ENCODE peak calls at places on chromosome 7, in five cellular contexts. One of them, this sample, is unnamed.

GRCh38 chr7:10483671-10484070 is 490.0 kb upstream of the PHF14 start:
- DNase-seq in NCI-H345: no peak
- DNase-seq in NCI-H2081: no peak
- DNase-seq in stimulated activated CD4-positive, alpha-beta T cell treated with anti-CD3 and anti-CD28 coated beads, Interleukin-1b, Interleukin-23, amount 100 ng/mL, for 48 hours: no peak
- DNase-seq in activated T-cell treated with anti-CD3 and anti-CD28 coated beads, Interleukin-2, amount 50 U/mL, for 24 hours: no peak
- DNase-seq in this sample: no peak

GRCh38 chr7:42314696-42315095 is 77.7 kb upstream of the GLI3 start:
- DNase-seq in NCI-H345: no peak
- DNase-seq in stimulated activated CD4-positive, alpha-beta T cell treated with anti-CD3 and anti-CD28 coated beads, Interleukin-1b, Interleukin-23, amount 100 ng/mL, for 48 hours: no peak
- DNase-seq in NCI-H2081: no peak
- DNase-seq in activated T-cell treated with anti-CD3 and anti-CD28 coated beads, Interleukin-2, amount 50 U/mL, for 24 hours: no peak
- DNase-seq in this sample: no peak

GRCh38 chr7:43721193-43721806 is 8.0 kb downstream of the COA1 start:
- DNase-seq in activated T-cell treated with anti-CD3 and anti-CD28 coated beads, Interleukin-2, amount 50 U/mL, for 24 hours: no peak
- DNase-seq in NCI-H2081: peak; percentile 53
- DNase-seq in NCI-H345: peak; percentile 35
- DNase-seq in stimulated activated CD4-positive, alpha-beta T cell treated with anti-CD3 and anti-CD28 coated beads, Interleukin-1b, Interleukin-23, amount 100 ng/mL, for 48 hours: no peak
- DNase-seq in this sample: peak; percentile 30

GRCh38 chr7:1899201-1899600 is 229.1 kb downstream of the ELFN1 start:
- DNase-seq in NCI-H2081: no peak
- DNase-seq in activated T-cell treated with anti-CD3 and anti-CD28 coated beads, Interleukin-2, amount 50 U/mL, for 24 hours: no peak
- DNase-seq in NCI-H345: no peak
- DNase-seq in stimulated activated CD4-positive, alpha-beta T cell treated with anti-CD3 and anti-CD28 coated beads, Interleukin-1b, Interleukin-23, amount 100 ng/mL, for 48 hours: no peak
- DNase-seq in this sample: no peak

GRCh38 chr7:460374-461117 is 59.1 kb downstream of the PDGFA start:
- DNase-seq in NCI-H345: no peak
- DNase-seq in stimulated activated CD4-positive, alpha-beta T cell treated with anti-CD3 and anti-CD28 coated beads, Interleukin-1b, Interleukin-23, amount 100 ng/mL, for 48 hours: no peak
- DNase-seq in NCI-H2081: no peak
- DNase-seq in activated T-cell treated with anti-CD3 and anti-CD28 coated beads, Interleukin-2, amount 50 U/mL, for 24 hours: no peak
- DNase-seq in this sample: no peak

GRCh38 chr7:44196450-44196872 is 4.3 kb upstream of the YKT6 start:
- DNase-seq in stimulated activated CD4-positive, alpha-beta T cell treated with anti-CD3 and anti-CD28 coated beads, Interleukin-1b, Interleukin-23, amount 100 ng/mL, for 48 hours: peak; percentile 16
- DNase-seq in activated T-cell treated with anti-CD3 and anti-CD28 coated beads, Interleukin-2, amount 50 U/mL, for 24 hours: no peak
- DNase-seq in NCI-H345: peak; percentile 44
- DNase-seq in NCI-H2081: peak; percentile 58
- DNase-seq in this sample: peak; percentile 27

GRCh38 chr7:30800785-30801252 is 29.6 kb downstream of the MINDY4 start:
- DNase-seq in NCI-H2081: peak; percentile 69
- DNase-seq in activated T-cell treated with anti-CD3 and anti-CD28 coated beads, Interleukin-2, amount 50 U/mL, for 24 hours: no peak
- DNase-seq in NCI-H345: peak; percentile 68
- DNase-seq in stimulated activated CD4-positive, alpha-beta T cell treated with anti-CD3 and anti-CD28 coated beads, Interleukin-1b, Interleukin-23, amount 100 ng/mL, for 48 hours: peak; percentile 10
- DNase-seq in this sample: peak; percentile 78

GRCh38 chr7:158829021-158829341 is 328 bp downstream of the ESYT2 start:
- DNase-seq in NCI-H2081: peak; percentile 86
- DNase-seq in stimulated activated CD4-positive, alpha-beta T cell treated with anti-CD3 and anti-CD28 coated beads, Interleukin-1b, Interleukin-23, amount 100 ng/mL, for 48 hours: peak; percentile 77
- DNase-seq in NCI-H345: peak; percentile 71
- DNase-seq in activated T-cell treated with anti-CD3 and anti-CD28 coated beads, Interleukin-2, amount 50 U/mL, for 24 hours: no peak
- DNase-seq in this sample: peak; percentile 56

GRCh38 chr7:44750424-44750823 is 1.8 kb downstream of the ZMIZ2 start:
- DNase-seq in NCI-H2081: no peak
- DNase-seq in NCI-H345: no peak
- DNase-seq in stimulated activated CD4-positive, alpha-beta T cell treated with anti-CD3 and anti-CD28 coated beads, Interleukin-1b, Interleukin-23, amount 100 ng/mL, for 48 hours: no peak
- DNase-seq in activated T-cell treated with anti-CD3 and anti-CD28 coated beads, Interleukin-2, amount 50 U/mL, for 24 hours: no peak
- DNase-seq in this sample: no peak

GRCh38 chr7:82740246-82740848 is 296.8 kb upstream of the CACNA2D1 start:
- DNase-seq in NCI-H2081: peak; percentile 80
- DNase-seq in activated T-cell treated with anti-CD3 and anti-CD28 coated beads, Interleukin-2, amount 50 U/mL, for 24 hours: no peak
- DNase-seq in NCI-H345: peak; percentile 57
- DNase-seq in stimulated activated CD4-positive, alpha-beta T cell treated with anti-CD3 and anti-CD28 coated beads, Interleukin-1b, Interleukin-23, amount 100 ng/mL, for 48 hours: no peak
- DNase-seq in this sample: peak; percentile 65

GRCh38 chr7:151231080-151231479 is 1.2 kb upstream of the CHPF2 start:
- DNase-seq in NCI-H2081: no peak
- DNase-seq in activated T-cell treated with anti-CD3 and anti-CD28 coated beads, Interleukin-2, amount 50 U/mL, for 24 hours: no peak
- DNase-seq in NCI-H345: no peak
- DNase-seq in stimulated activated CD4-positive, alpha-beta T cell treated with anti-CD3 and anti-CD28 coated beads, Interleukin-1b, Interleukin-23, amount 100 ng/mL, for 48 hours: no peak
- DNase-seq in this sample: no peak

GRCh38 chr7:115099906-115100305 is 178.0 kb downstream of the MDFIC start:
- DNase-seq in NCI-H2081: no peak
- DNase-seq in stimulated activated CD4-positive, alpha-beta T cell treated with anti-CD3 and anti-CD28 coated beads, Interleukin-1b, Interleukin-23, amount 100 ng/mL, for 48 hours: no peak
- DNase-seq in NCI-H345: no peak
- DNase-seq in activated T-cell treated with anti-CD3 and anti-CD28 coated beads, Interleukin-2, amount 50 U/mL, for 24 hours: no peak
- DNase-seq in this sample: no peak